ENCODE peak calls at places on chromosome 21, in five cellular contexts. T, G, Y, N and M are unnamed samples.

GRCh38 chr21:35229290-35229689 is 180.2 kb upstream of the RUNX1 start:
- DNase-seq in T (no peak), G (no peak), Y (no peak), N (no peak), M (no peak)

GRCh38 chr21:40507978-40508377 is 339.0 kb downstream of the DSCAM start:
- DNase-seq in T (no peak), G (peak), Y (no peak), N (no peak), M (no peak)

GRCh38 chr21:46083271-46084040 is 14.5 kb upstream of the COL6A2 start:
- DNase-seq in T (no peak), G (no peak), Y (no peak), N (no peak), M (no peak)

GRCh38 chr21:41235214-41235613 is 67.3 kb downstream of the BACE2 start:
- DNase-seq in T (no peak), G (no peak), Y (no peak), N (no peak), M (no peak)

GRCh38 chr21:26099610-26100219 is 70.9 kb downstream of the APP start:
- DNase-seq in T (no peak), G (no peak), Y (no peak), N (no peak), M (no peak)

GRCh38 chr21:33844104-33844889 is 71.3 kb downstream of the ATP5PO start:
- DNase-seq in T (no peak), G (peak), Y (no peak), N (no peak), M (peak)

GRCh38 chr21:29256125-29256895 is 42.4 kb upstream of the BACH1 start:
- DNase-seq in T (no peak), G (peak), Y (no peak), N (no peak), M (no peak)

GRCh38 chr21:28669978-28670377 is 322.7 kb downstream of the LTN1 start:
- DNase-seq in T (no peak), G (no peak), Y (no peak), N (no peak), M (no peak)

GRCh38 chr21:26842300-26842699 is 2.9 kb downstream of the ADAMTS1 start:
- DNase-seq in T (no peak), G (no peak), Y (no peak), N (no peak), M (no peak)

GRCh38 chr21:37195649-37196048 is 71.5 kb downstream of the VPS26C start:
- DNase-seq in T (no peak), G (no peak), Y (no peak), N (no peak), M (no peak)

GRCh38 chr21:45155910-45156309 is 81.5 kb downstream of the ADARB1 start:
- DNase-seq in T (no peak), G (no peak), Y (no peak), N (no peak), M (no peak)

GRCh38 chr21:34369741-34370140 is 5.6 kb upstream of the SMIM11 start:
- DNase-seq in T (no peak), G (no peak), Y (no peak), N (no peak), M (no peak)

GRCh38 chr21:32641715-32642698 is 29.8 kb upstream of the CFAP298 start:
- DNase-seq in T (no peak), G (no peak), Y (no peak), N (no peak), M (no peak)

GRCh38 chr21:42829954-42830353 is 49.4 kb downstream of the WDR4 start:
- DNase-seq in T (no peak), G (no peak), Y (no peak), N (no peak), M (no peak)

GRCh38 chr21:41865002-41865777 is 14.0 kb downstream of the PRDM15 start:
- DNase-seq in T (no peak), G (no peak), Y (peak), N (no peak), M (no peak)

GRCh38 chr21:40686526-40686925 is 160.4 kb downstream of the DSCAM start:
- DNase-seq in T (no peak), G (no peak), Y (no peak), N (no peak), M (no peak)

GRCh38 chr21:35850542-35851103 is 209.7 kb downstream of the SETD4 start:
- DNase-seq in T (no peak), G (no peak), Y (no peak), N (no peak), M (no peak)

GRCh38 chr21:31347435-31348032 is 3.5 kb upstream of the TIAM1 start:
- DNase-seq in T (no peak), G (peak), Y (no peak), N (no peak), M (peak)

GRCh38 chr21:33301632-33302002 is 23.2 kb upstream of the IFNAR1 start:
- DNase-seq in T (no peak), G (no peak), Y (no peak), N (no peak), M (no peak)

GRCh38 chr21:45415188-45415942 is 10.4 kb downstream of the COL18A1 start:
- DNase-seq in T (no peak), G (no peak), Y (no peak), N (no peak), M (no peak)

GRCh38 chr21:38938343-38938742 is 132.6 kb downstream of the ETS2 start:
- DNase-seq in T (no peak), G (peak), Y (peak), N (peak), M (no peak)

GRCh38 chr21:41715649-41716321 is 51.1 kb downstream of the RIPK4 start:
- DNase-seq in T (no peak), G (peak), Y (no peak), N (no peak), M (no peak)

GRCh38 chr21:44785620-44786344 is 15.8 kb downstream of the UBE2G2 start:
- DNase-seq in T (no peak), G (peak), Y (no peak), N (no peak), M (no peak)

GRCh38 chr21:33019885-33020557 is 5.7 kb upstream of the OLIG2 start:
- DNase-seq in T (no peak), G (no peak), Y (peak), N (no peak), M (no peak)

GRCh38 chr21:45286671-45287437 is 841 bp downstream of the POFUT2 start:
- DNase-seq in T (no peak), G (no peak), Y (no peak), N (peak), M (peak)

GRCh38 chr21:42526379-42526727 is 12.7 kb downstream of the SLC37A1 start:
- DNase-seq in T (no peak), G (no peak), Y (no peak), N (no peak), M (no peak)